ENCODE peak calls at places on chromosomes 3 and 15, in seven cellular contexts. D is NCI-H1092; B is adrenal gland; P is Ammon's horn; L is activated naive CD4-positive, alpha-beta T cell treated with anti-CD3 and anti-CD28 coated beads for 36 hours; A is mucosa of gallbladder; Z is HFFc6. R is an unnamed sample.

GRCh38 chr15:60830479-60830878 is 351.5 kb upstream of the ICE2 start:
- DNase-seq in B (no peak), L (no peak), Z (peak), A (no peak), P (no peak), D (no peak), R (no peak)

GRCh38 chr15:91864669-91865068 is 11.2 kb downstream of the SLCO3A1 start:
- DNase-seq in Z (no peak), L (peak), D (no peak), P (no peak), B (no peak), A (no peak), R (no peak)

GRCh38 chr15:89021224-89021623 is 67.0 kb upstream of the ABHD2 start:
- DNase-seq in Z (no peak), L (no peak), D (no peak), A (peak), P (no peak), B (no peak), R (no peak)

GRCh38 chr15:94524565-94524964 is 293.2 kb downstream of the MCTP2 start:
- DNase-seq in Z (no peak), D (no peak), B (no peak), P (no peak), L (no peak), A (peak), R (no peak)

GRCh38 chr3:63168179-63168578 is 109.9 kb upstream of the SYNPR start:
- DNase-seq in D (no peak), A (no peak), L (no peak), Z (no peak), B (no peak), P (no peak), R (no peak)

GRCh38 chr3:124821356-124821755 is 65.8 kb downstream of the ITGB5 start:
- DNase-seq in P (no peak), A (no peak), L (no peak), B (no peak), D (no peak), Z (no peak), R (no peak)

GRCh38 chr3:47096955-47097354 is 67.0 kb downstream of the SETD2 start:
- DNase-seq in D (no peak), P (no peak), L (no peak), A (no peak), B (no peak), Z (peak), R (no peak)

GRCh38 chr3:183100376-183100775 is 1.1 kb upstream of the MCCC1 start:
- DNase-seq in Z (peak), B (no peak), P (no peak), L (no peak), D (no peak), A (no peak), R (no peak)

GRCh38 chr3:100982710-100983109 is 10.5 kb downstream of the ABI3BP start:
- DNase-seq in D (no peak), B (no peak), L (no peak), P (peak), Z (peak), A (peak), R (no peak)

R was measured in GM18507.